ENCODE peak calls at places on chromosomes 1 and 21, in seven cellular contexts. L is NB4; K is HuH-7; E is anterior cingulate cortex; I is effector CD4-positive, alpha-beta T cell; U is stimulated activated naive B cell treated with anti-CD40 and anti-IgM and Interleukin-4, amounts not matched to agents 10 μg/mL and 1 μg/mL and 100 μg/mL, for 72 hours; S is activated CD4-positive, alpha-beta T cell treated with anti-CD3 and anti-CD28 coated beads, Interleukin-2, amount 50 U/mL, for 48 hours. M is an unnamed sample.

GRCh38 chr1:204726478-204726877 is 40.9 kb upstream of the LRRN2 start:
- DNase-seq in U (no peak), K (no peak), S (no peak), L (no peak), I (no peak), E (no peak), M (no peak)

GRCh38 chr1:232682248-232682647 is 52.3 kb upstream of the SIPA1L2 start:
- DNase-seq in E (no peak), S (no peak), U (no peak), K (peak), L (no peak), I (no peak), M (no peak)

GRCh38 chr1:94646151-94646643 is 104.6 kb upstream of the F3 start:
- DNase-seq in K (no peak), I (no peak), S (no peak), E (no peak), L (no peak), U (no peak), M (no peak)

GRCh38 chr1:244100691-244101453 is 49.8 kb downstream of the ZBTB18 start:
- DNase-seq in I (no peak), U (no peak), S (no peak), E (no peak), L (no peak), K (no peak), M (no peak)

GRCh38 chr1:20188455-20188817 is 2.1 kb upstream of the PLA2G2C start:
- DNase-seq in E (no peak), U (no peak), S (no peak), L (peak), I (no peak), K (no peak), M (no peak)

GRCh38 chr1:62325696-62326095 is 6.5 kb upstream of the KANK4 start:
- DNase-seq in L (no peak), E (no peak), K (no peak), U (no peak), S (no peak), I (no peak), M (no peak)

GRCh38 chr21:35212393-35213127 is 163.5 kb upstream of the RUNX1 start:
- DNase-seq in S (no peak), K (no peak), I (no peak), E (no peak), U (no peak), L (no peak), M (no peak)

GRCh38 chr1:51472349-51472748 is 46.7 kb downstream of the EPS15 start:
- DNase-seq in L (peak), I (no peak), K (no peak), U (no peak), S (no peak), E (no peak), M (no peak)

GRCh38 chr1:34696230-34696629 is 58.6 kb upstream of the GJB5 start:
- DNase-seq in L (peak), K (no peak), I (no peak), S (no peak), U (no peak), E (no peak), M (no peak)

GRCh38 chr1:162937721-162938395 is 76.9 kb upstream of the CCDC190 start:
- DNase-seq in I (no peak), S (no peak), E (no peak), L (no peak), U (no peak), K (no peak), M (no peak)

GRCh38 chr21:25036775-25037174 is 570.5 kb downstream of the MRPL39 start:
- DNase-seq in I (no peak), S (no peak), E (no peak), K (no peak), U (no peak), L (no peak), M (no peak)

GRCh38 chr1:89894210-89894668 is 73.4 kb downstream of the LRRC8D start:
- DNase-seq in K (no peak), I (no peak), U (no peak), L (no peak), S (no peak), E (no peak), M (no peak)

GRCh38 chr21:38938343-38938742 is 132.6 kb downstream of the ETS2 start:
- DNase-seq in L (peak), I (no peak), S (no peak), U (no peak), K (no peak), E (peak), M (no peak)

GRCh38 chr1:15685820-15686219 is 1.7 kb downstream of the PLEKHM2 start:
- DNase-seq in E (no peak), L (no peak), U (no peak), I (no peak), S (no peak), K (no peak), M (no peak)

GRCh38 chr1:217896490-217896889 is 265.3 kb downstream of the SPATA17 start:
- DNase-seq in S (no peak), E (no peak), I (no peak), L (no peak), K (no peak), U (no peak), M (no peak)

GRCh38 chr21:29656504-29657227 is 283.1 kb downstream of the GRIK1 start:
- DNase-seq in I (no peak), E (no peak), L (peak), K (no peak), U (no peak), S (no peak), M (no peak)

GRCh38 chr1:210598135-210598652 is 269.5 kb downstream of the HHAT start:
- DNase-seq in I (no peak), E (no peak), L (peak), K (no peak), U (no peak), S (no peak), M (no peak)

GRCh38 chr1:167161762-167162161 is 58.9 kb upstream of the POU2F1 start:
- DNase-seq in K (no peak), I (no peak), E (no peak), U (no peak), S (no peak), L (no peak), M (no peak)

GRCh38 chr21:35779690-35780570 is 280.4 kb downstream of the SETD4 start:
- DNase-seq in S (no peak), E (no peak), I (no peak), K (no peak), L (no peak), U (no peak), M (no peak)

GRCh38 chr1:75720820-75721219 is 3.7 kb upstream of the ACADM start:
- DNase-seq in I (no peak), K (no peak), E (no peak), L (no peak), S (no peak), U (no peak), M (no peak)

GRCh38 chr1:184199036-184199796 is 147.7 kb downstream of the TSEN15 start:
- DNase-seq in S (no peak), K (no peak), E (no peak), I (no peak), U (no peak), L (no peak), M (no peak)

GRCh38 chr1:178947688-178948003 is 76.8 kb upstream of the ANGPTL1 start:
- DNase-seq in E (no peak), S (no peak), U (no peak), I (no peak), L (no peak), K (no peak), M (no peak)

GRCh38 chr1:32898056-32898455 is 3.1 kb downstream of the TMEM54 start:
- DNase-seq in U (no peak), E (no peak), K (no peak), L (no peak), I (no peak), S (no peak), M (no peak)